ENCODE peak calls at places on chromosomes 7 and 10, in five cellular contexts. N is dermis blood vessel endothelial cell, J is T1000, A is NCI-H345, R is spleen. S is an unnamed sample.
A peak's percentile ranks its signal among the peaks of the same experiment; 100 is the strongest.

GRCh38 chr10:93288679-93289634 is 193.2 kb downstream of the MYOF start:
- DNase-seq in N (peak; percentile 86), R (no peak), A (peak; percentile 45), J (peak; percentile 83), S (no peak)

GRCh38 chr7:148987751-148988512 is 40.4 kb downstream of the PDIA4 start:
- DNase-seq in J (no peak), A (peak; percentile 30), R (peak; percentile 75), N (peak; percentile 34), S (no peak)

GRCh38 chr10:71266147-71266917 is 52.7 kb upstream of the SLC29A3 start:
- DNase-seq in A (peak; percentile 53), R (no peak), J (no peak), N (no peak), S (no peak)

GRCh38 chr10:96830511-96831199 is 1.4 kb upstream of the LCOR start:
- DNase-seq in J (peak; percentile 43), R (no peak), N (peak; percentile 85), A (peak; percentile 10), S (no peak)

GRCh38 chr7:47181609-47182264 is 400.2 kb downstream of the TNS3 start:
- DNase-seq in R (no peak), A (no peak), N (no peak), J (no peak), S (no peak)

GRCh38 chr10:35910234-35910633 is 268.1 kb upstream of the FZD8 start:
- DNase-seq in R (no peak), N (peak; percentile 81), A (no peak), J (peak; percentile 36), S (no peak)

GRCh38 chr10:75304313-75304712 is 68.6 kb upstream of the COMTD1 start:
- DNase-seq in A (no peak), N (no peak), R (no peak), J (no peak), S (no peak)

GRCh38 chr10:63072951-63073350 is 60.2 kb upstream of the NRBF2 start:
- DNase-seq in A (no peak), J (no peak), N (no peak), R (no peak), S (no peak)

GRCh38 chr7:40899151-40899550 is 764.3 kb downstream of the SUGCT start:
- DNase-seq in R (no peak), A (no peak), N (no peak), J (no peak), S (no peak)

GRCh38 chr10:127852456-127852855 is 40.3 kb downstream of the CLRN3 start:
- DNase-seq in A (no peak), J (no peak), N (no peak), R (no peak), S (no peak)

GRCh38 chr7:137731436-137731835 is 115.3 kb downstream of the DGKI start:
- DNase-seq in A (no peak), N (no peak), R (no peak), J (no peak), S (no peak)

GRCh38 chr7:55550010-55550409 is 22.3 kb downstream of the VOPP1 start:
- DNase-seq in A (peak; percentile 38), N (peak; percentile 81), J (no peak), R (no peak), S (no peak)

GRCh38 chr10:116787893-116788665 is 45.7 kb upstream of the HSPA12A start:
- DNase-seq in A (peak; percentile 68), J (peak; percentile 81), R (peak; percentile 93), N (peak; percentile 78), S (peak; percentile 83)

GRCh38 chr7:127938588-127938987 is 92.6 kb downstream of the LRRC4 start:
- DNase-seq in J (no peak), A (no peak), N (peak; percentile 60), R (no peak), S (no peak)

GRCh38 chr7:100875356-100875751 is 451 bp downstream of the SRRT start:
- DNase-seq in A (peak; percentile 26), R (no peak), J (no peak), N (no peak), S (no peak)

GRCh38 chr7:115724400-115725056 is 306.0 kb downstream of the TFEC start:
- DNase-seq in R (no peak), J (no peak), A (peak; percentile 96), N (peak; percentile 71), S (no peak)

GRCh38 chr7:77330169-77330882 is 85.8 kb downstream of the GSAP start:
- DNase-seq in R (no peak), J (no peak), A (no peak), N (peak; percentile 90), S (no peak)

GRCh38 chr7:79199961-79200360 is 253.5 kb downstream of the MAGI2 start:
- DNase-seq in N (no peak), J (no peak), R (no peak), A (no peak), S (no peak)

GRCh38 chr10:48457949-48458661 is 146.8 kb downstream of the ARHGAP22 start:
- DNase-seq in R (peak; percentile 56), A (no peak), N (no peak), J (no peak), S (peak; percentile 61)

GRCh38 chr7:23107781-23108180 is 2.2 kb downstream of the KLHL7 start:
- DNase-seq in A (no peak), J (no peak), N (peak; percentile 27), R (no peak), S (no peak)

GRCh38 chr7:125878990-125879389 is 949.4 kb upstream of the POT1 start:
- DNase-seq in J (no peak), R (no peak), A (no peak), N (no peak), S (no peak)

GRCh38 chr10:48520594-48520993 is 84.3 kb downstream of the ARHGAP22 start:
- DNase-seq in N (no peak), J (no peak), A (no peak), R (peak; percentile 52), S (no peak)

GRCh38 chr7:45881759-45882464 is 6.4 kb upstream of the IGFBP1 start:
- DNase-seq in A (no peak), N (peak; percentile 51), R (no peak), J (no peak), S (no peak)

GRCh38 chr7:270351-270983 is 19.5 kb upstream of the FOXL3 start:
- DNase-seq in A (no peak), J (no peak), N (no peak), R (peak; percentile 51), S (no peak)

GRCh38 chr7:40916811-40917210 is 782.0 kb downstream of the SUGCT start:
- DNase-seq in R (no peak), J (no peak), A (no peak), N (no peak), S (no peak)

GRCh38 chr10:35875281-35875680 is 233.2 kb upstream of the FZD8 start:
- DNase-seq in N (no peak), J (no peak), A (no peak), R (no peak), S (no peak)

GRCh38 chr7:20229652-20230500 is 12.7 kb upstream of the MACC1 start:
- DNase-seq in N (peak; percentile 93), J (peak; percentile 14), R (no peak), A (no peak), S (no peak)

GRCh38 chr10:126504051-126504760 is 115.9 kb upstream of the ADAM12 start:
- DNase-seq in R (no peak), J (peak; percentile 23), A (peak; percentile 57), N (peak; percentile 37), S (no peak)

GRCh38 chr7:8190121-8190895 is 71.7 kb downstream of the ICA1 start:
- DNase-seq in A (peak; percentile 40), N (peak; percentile 76), R (no peak), J (no peak), S (no peak)

GRCh38 chr7:585229-585711 is 65.6 kb upstream of the PDGFA start:
- DNase-seq in R (no peak), J (no peak), N (no peak), A (no peak), S (no peak)